ENCODE peak calls at places on chromosome 9, in seven cellular contexts. P is spleen, U is mammary epithelial cell, L is brain microvascular endothelial cell, X is progenitor cell of endocrine pancreas, I is RWPE1, T is fibroblast of villous mesenchyme. S is an unnamed sample.

GRCh38 chr9:87327567-87328125 is 170.0 kb upstream of the DAPK1 start:
- DNase-seq in I (peak), L (no peak), X (no peak), T (no peak), U (peak), P (no peak), S (peak)

GRCh38 chr9:99127372-99128132 is 22.6 kb downstream of the TGFBR1 start:
- DNase-seq in T (no peak), I (peak), U (peak), P (no peak), L (peak), X (no peak), S (peak)

GRCh38 chr9:31210982-31211570 is 1173.4 kb upstream of the ACO1 start:
- DNase-seq in X (no peak), P (peak), T (no peak), I (no peak), U (no peak), L (no peak), S (no peak)

GRCh38 chr9:129142115-129142514 is 30.9 kb downstream of the PTPA start:
- DNase-seq in T (no peak), P (no peak), U (no peak), L (no peak), I (no peak), X (no peak), S (no peak)

GRCh38 chr9:136220017-136220729 is 15.2 kb upstream of the LHX3 start:
- DNase-seq in X (no peak), T (peak), I (peak), L (peak), P (no peak), U (peak), S (peak)

GRCh38 chr9:133708770-133709611 is 29.2 kb downstream of the SARDH start:
- DNase-seq in I (no peak), T (no peak), X (no peak), L (no peak), P (peak), U (no peak), S (no peak)

GRCh38 chr9:126292736-126293521 is 33.7 kb upstream of the MVB12B start:
- DNase-seq in T (no peak), U (no peak), X (no peak), L (no peak), I (no peak), P (no peak), S (no peak)

GRCh38 chr9:23447944-23448343 is 378.1 kb downstream of the ELAVL2 start:
- DNase-seq in U (no peak), I (no peak), T (no peak), P (no peak), X (no peak), L (no peak), S (no peak)

GRCh38 chr9:114423181-114423580 is 35.4 kb upstream of the AKNA start:
- DNase-seq in U (no peak), T (no peak), L (no peak), I (no peak), P (peak), X (no peak), S (no peak)

DNA sequence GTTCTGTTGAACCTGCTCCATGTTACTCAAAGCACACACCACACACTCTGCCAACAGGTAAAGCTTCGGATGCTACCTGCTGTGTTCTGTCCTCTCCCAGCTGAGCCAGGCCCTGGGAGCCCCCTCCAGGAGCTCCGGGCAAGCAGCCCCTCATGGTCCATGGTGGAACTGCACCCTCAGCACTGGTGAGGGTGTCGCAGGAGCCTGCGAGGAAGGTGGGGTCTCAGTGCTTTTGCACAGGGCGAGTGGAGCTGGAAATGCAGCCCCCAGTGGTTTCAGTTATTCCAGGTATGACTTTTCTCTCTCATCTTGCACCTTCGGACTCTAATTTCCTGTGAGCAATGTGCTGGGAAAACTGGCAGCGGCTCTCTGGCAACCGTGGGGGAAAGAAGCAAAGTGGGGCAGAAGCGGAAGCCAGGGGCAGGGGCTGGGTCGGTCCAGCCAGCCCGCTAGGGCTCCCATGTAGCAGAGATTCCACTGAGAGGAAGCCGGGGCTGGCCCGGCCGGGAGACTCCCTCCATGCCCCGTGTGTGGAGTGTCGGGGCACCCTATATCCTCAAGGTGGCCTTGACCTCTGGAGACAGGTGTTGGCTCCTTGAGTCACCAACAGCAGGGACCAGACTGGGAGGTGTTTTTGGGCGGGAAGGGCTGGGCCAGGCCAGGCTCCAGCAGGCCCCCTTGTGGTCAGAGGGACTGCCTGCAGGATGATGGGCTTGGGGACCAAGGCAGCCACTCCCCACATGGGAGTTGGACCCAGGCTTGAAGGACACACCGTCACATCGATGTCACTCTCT is 75.6 kb upstream of the PRSS3 start:
- DNase-seq in U (peak), I (peak), X (peak), P (peak), T (no peak), L (no peak), S (peak)
- TF ChIP-seq CTCF in U (peak), I (peak), X (peak), P (peak), T (peak), L (peak), S (peak)

GRCh38 chr9:9299134-9299533 is 1313.7 kb downstream of the PTPRD start:
- DNase-seq in P (no peak), L (no peak), I (no peak), T (no peak), U (no peak), X (no peak), S (no peak)
- TF ChIP-seq CTCF in P (no peak), L (no peak), I (no peak), T (no peak), U (no peak), X (no peak), S (no peak)

GRCh38 chr9:124037790-124038189 is 26.2 kb downstream of the LHX2 start:
- DNase-seq in X (no peak), I (no peak), L (no peak), T (no peak), P (peak), U (no peak), S (no peak)
- TF ChIP-seq CTCF in X (no peak), I (no peak), L (peak), T (no peak), P (no peak), U (no peak), S (no peak)

GRCh38 chr9:34125681-34126206 is 754 bp downstream of the DCAF12 start:
- DNase-seq in U (peak), X (no peak), I (peak), L (no peak), P (peak), T (peak), S (peak)
- TF ChIP-seq CTCF in U (no peak), X (no peak), I (no peak), L (peak), P (no peak), T (peak), S (no peak)